ENCODE peak calls at places on chromosomes 12 and 14, in four cellular contexts. M is AG09319; S is A549; D is activated CD4-positive, CD25-positive, alpha-beta regulatory T cell. K is an unnamed sample.

GRCh38 chr14:36671149-36671548 is 9.5 kb downstream of the PAX9 start:
- DNase-seq in M (no peak), S (no peak), D (no peak), K (no peak)

GRCh38 chr12:93547778-93548177 is 24.7 kb upstream of the SOCS2 start:
- DNase-seq in M (no peak), S (no peak), D (no peak), K (no peak)

GRCh38 chr12:105485321-105485910 is 154.9 kb downstream of the C12orf75 start:
- DNase-seq in M (no peak), S (peak), D (no peak), K (no peak)

GRCh38 chr12:106118-106561 is 39.6 kb downstream of the IQSEC3 start:
- DNase-seq in M (no peak), S (peak), D (no peak), K (no peak)

GRCh38 chr12:128790221-128790620 is 33.5 kb downstream of the SLC15A4 start:
- DNase-seq in M (no peak), S (no peak), D (no peak), K (no peak)

GRCh38 chr12:76180401-76181277 is 96.2 kb upstream of the NAP1L1 start:
- DNase-seq in M (no peak), S (peak), D (no peak), K (no peak)

GRCh38 chr12:101415228-101415627 is 7.7 kb upstream of the ARL1 start:
- DNase-seq in M (no peak), S (no peak), D (no peak), K (no peak)

GRCh38 chr12:118645219-118645618 is 268.9 kb downstream of the SUDS3 start:
- DNase-seq in M (no peak), S (peak), D (no peak), K (no peak)

GRCh38 chr14:22380511-22381455 is 208.2 kb downstream of the DAD1 start:
- DNase-seq in M (no peak), S (no peak), D (no peak), K (no peak)

GRCh38 chr14:79352026-79352425 is 859.3 kb downstream of the DIO2 start:
- DNase-seq in M (no peak), S (no peak), D (no peak), K (no peak)

GRCh38 chr12:128801879-128802391 is 21.8 kb downstream of the SLC15A4 start:
- DNase-seq in M (no peak), S (no peak), D (no peak), K (no peak)

GRCh38 chr12:114164354-114164753 is 198.2 kb upstream of the RBM19 start:
- DNase-seq in M (no peak), S (no peak), D (no peak), K (no peak)